ENCODE peak calls at places on chromosomes 13 and 19, in four cellular contexts. V is A549, G is IMR-90, D is K562. M is an unnamed sample.
A peak's percentile ranks its signal among the peaks of the same experiment; 100 is the strongest.

GRCh38 chr13:112905086-112905485 is 63.9 kb upstream of the MCF2L start:
- DNase-seq in V (no peak), G (no peak), D (no peak), M (no peak)

GRCh38 chr19:48501446-48501960 is 10.1 kb downstream of the LMTK3 start:
- DNase-seq in V (no peak), G (no peak), D (peak; percentile 93), M (peak; percentile 84)

GRCh38 chr13:99280166-99280565 is 22.0 kb upstream of the GPR18 start:
- DNase-seq in V (no peak), D (no peak), G (no peak), M (no peak)

GRCh38 chr13:113852536-113853517 is 11.0 kb downstream of the GAS6 start:
- DNase-seq in G (no peak), D (no peak), V (no peak), M (no peak)

GRCh38 chr19:54196514-54196913 is 4.1 kb upstream of the RPS9 start:
- DNase-seq in G (no peak), V (no peak), D (no peak), M (no peak)

GRCh38 chr19:45515807-45516401 is 8.6 kb downstream of the VASP start:
- DNase-seq in D (peak; percentile 15), V (peak; percentile 46), G (no peak), M (no peak)

GRCh38 chr19:51131780-51132680 is 7.3 kb downstream of the SIGLEC9 start:
- DNase-seq in G (peak; percentile 38), D (peak; percentile 72), V (peak; percentile 24), M (no peak)

GRCh38 chr13:100438059-100438788 is 150.4 kb downstream of the GGACT start:
- DNase-seq in G (no peak), V (no peak), D (no peak), M (no peak)

GRCh38 chr19:34336781-34337271 is 28.2 kb upstream of the GPI start:
- DNase-seq in V (peak; percentile 51), G (peak; percentile 47), D (peak; percentile 44), M (no peak)

GRCh38 chr19:35641515-35642151 is at the start of gene ETV2:
- DNase-seq in V (no peak), D (peak; percentile 78), G (peak; percentile 42), M (no peak)

GRCh38 chr13:90534617-90535340 is 812.7 kb upstream of the MIR17HG start:
- DNase-seq in D (no peak), G (no peak), V (no peak), M (no peak)

GRCh38 chr19:41321204-41321599 is 11.2 kb downstream of the CCDC97 start:
- DNase-seq in V (no peak), D (no peak), G (no peak), M (no peak)

GRCh38 chr19:51372649-51373504 is at the start of gene NKG7:
- DNase-seq in G (no peak), D (peak; percentile 34), V (no peak), M (no peak)

GRCh38 chr13:21825801-21826200 is 154.9 kb downstream of the FGF9 start:
- DNase-seq in G (peak; percentile 18), V (no peak), D (no peak), M (no peak)

GRCh38 chr19:45253396-45254027 is 2.4 kb downstream of the MARK4 start:
- DNase-seq in V (no peak), G (peak; percentile 21), D (no peak), M (no peak)

GRCh38 chr13:26046639-26047038 is 5.2 kb downstream of the SHISA2 start:
- DNase-seq in G (no peak), D (no peak), V (no peak), M (no peak)

GRCh38 chr19:9406798-9407352 is 28.5 kb downstream of the ZNF266 start:
- DNase-seq in D (peak; percentile 81), V (peak; percentile 76), G (peak; percentile 92), M (no peak)

GRCh38 chr19:52099497-52100138 is 4.1 kb upstream of the ZNF841 start:
- DNase-seq in G (no peak), V (no peak), D (no peak), M (peak; percentile 64)

GRCh38 chr19:4108767-4109625 is 14.9 kb downstream of the MAP2K2 start:
- DNase-seq in V (no peak), G (no peak), D (no peak), M (no peak)

GRCh38 chr13:69565334-69565733 is 542.3 kb upstream of the ATXN8OS start:
- DNase-seq in D (peak; percentile 8), V (peak; percentile 54), G (no peak), M (peak; percentile 52)

GRCh38 chr13:110657196-110657595 is 41.9 kb downstream of the NAXD start:
- DNase-seq in G (no peak), V (no peak), D (no peak), M (no peak)

GRCh38 chr13:81683526-81683925 is 1342.6 kb upstream of the SPRY2 start:
- DNase-seq in D (no peak), V (no peak), G (no peak), M (no peak)

GRCh38 chr13:25281937-25282332 is 5.4 kb downstream of the MTMR6 start:
- DNase-seq in G (no peak), D (no peak), V (no peak), M (no peak)

GRCh38 chr13:76016799-76017198 is 380.7 kb downstream of the LMO7 start:
- DNase-seq in G (peak; percentile 23), D (peak; percentile 20), V (peak; percentile 43), M (peak; percentile 25)

GRCh38 chr19:41161903-41162302 is 31.1 kb upstream of the CYP2S1 start:
- DNase-seq in V (peak; percentile 74), G (no peak), D (peak; percentile 58), M (no peak)

GRCh38 chr13:106612688-106613087 is 44.8 kb upstream of the ARGLU1 start:
- DNase-seq in V (no peak), G (peak; percentile 59), D (no peak), M (no peak)
- TF ChIP-seq RAD21 in V (no peak), G (no peak), D (no peak), M (no peak)

DNA sequence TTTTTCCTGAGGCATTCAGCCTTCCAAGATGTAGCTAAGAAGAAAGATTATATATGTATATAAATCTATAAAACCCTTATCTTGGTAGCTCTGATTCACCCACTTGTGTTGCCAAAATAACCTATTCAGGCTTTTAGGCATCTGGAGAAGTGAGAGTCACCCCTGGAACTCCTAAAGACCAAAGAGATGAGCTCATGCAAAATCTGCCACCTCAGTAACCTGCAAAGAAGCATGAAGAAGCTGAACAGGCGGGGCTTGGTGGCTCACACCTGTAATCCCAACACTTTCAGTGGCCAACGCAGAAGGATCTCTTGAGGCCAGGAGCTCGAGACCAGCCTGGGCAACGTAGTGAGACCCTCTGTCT is 393.7 kb downstream of the FOXO1 start:
- DNase-seq in V (no peak), G (peak; percentile 8), D (no peak), M (no peak)
- TF ChIP-seq RAD21 in V (no peak), G (no peak), D (no peak), M (no peak)

GRCh38 chr13:86269511-86269910 is 470.3 kb upstream of the SLITRK6 start:
- DNase-seq in V (no peak), G (no peak), D (no peak), M (no peak)
- TF ChIP-seq RAD21 in V (no peak), G (no peak), D (no peak), M (no peak)

DNA sequence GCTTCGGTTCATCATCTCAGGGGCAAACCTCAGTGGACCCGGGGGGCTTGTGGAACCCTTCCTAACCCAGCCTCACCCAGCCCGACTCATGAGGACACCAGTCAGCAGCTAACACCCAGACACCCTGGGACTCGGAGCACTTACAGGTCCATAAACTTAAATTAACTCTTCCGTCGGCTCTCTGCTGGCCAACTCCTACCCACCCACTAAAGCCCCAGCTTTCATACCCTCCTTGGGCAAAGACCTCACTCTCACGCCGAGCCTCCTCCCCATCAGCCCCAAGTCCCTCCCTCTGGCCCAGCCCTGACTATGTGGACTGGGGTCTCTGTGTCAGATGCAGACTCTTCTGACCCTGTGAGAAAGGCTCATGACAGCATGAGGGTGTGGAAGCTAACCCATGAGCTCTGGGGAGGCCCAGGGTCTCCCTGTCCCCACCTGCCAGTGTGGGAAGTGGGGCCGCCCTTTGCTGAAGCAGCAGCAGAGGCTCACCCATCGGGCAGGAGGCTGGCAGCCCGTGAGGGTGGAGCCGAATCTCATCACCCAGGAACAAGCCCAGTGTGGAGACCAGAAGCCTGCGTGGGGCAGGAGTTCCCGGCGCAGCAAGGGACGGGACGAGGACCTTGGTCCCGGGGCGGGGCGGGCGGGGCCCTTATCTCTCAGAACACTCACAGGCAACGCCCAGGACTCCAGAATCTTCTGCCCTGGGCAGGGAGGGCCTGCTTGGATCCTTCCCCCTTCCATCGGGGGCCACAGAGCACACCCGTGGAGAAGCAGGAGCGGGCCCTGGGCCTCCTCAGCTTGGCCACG is 19.8 kb downstream of the TCF3 start:
- DNase-seq in G (no peak), D (peak; percentile 90), V (peak; percentile 22), M (no peak)
- TF ChIP-seq RAD21 in G (no peak), D (no peak), V (no peak), M (no peak)

DNA sequence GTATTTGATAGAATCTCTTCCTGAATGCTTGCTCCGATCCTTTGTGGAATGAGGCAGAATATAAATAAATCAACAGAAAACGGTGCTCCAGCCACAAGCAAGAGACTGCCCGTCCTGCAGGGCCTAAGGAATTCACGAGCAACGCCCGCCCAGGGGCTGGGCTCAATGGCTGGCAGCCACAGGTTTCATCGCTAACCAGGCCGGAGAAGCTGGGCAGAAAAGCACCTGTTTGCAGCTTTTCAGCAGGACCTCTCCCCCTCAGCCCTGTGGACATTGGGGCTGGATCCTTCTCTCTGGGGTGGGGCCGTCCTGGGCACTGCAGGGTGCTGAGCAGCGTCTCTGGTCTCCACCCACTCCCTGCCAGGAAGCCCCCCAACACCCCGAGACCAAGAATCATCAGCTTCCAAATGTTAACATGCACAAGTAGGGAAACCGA is 102.5 kb downstream of the GADD45B start:
- DNase-seq in G (peak; percentile 49), D (no peak), V (peak; percentile 72), M (no peak)
- TF ChIP-seq RAD21 in G (no peak), D (no peak), V (no peak), M (no peak)

GRCh38 chr13:44266772-44267171 is 106.9 kb upstream of the SERP2 start:
- DNase-seq in V (no peak), D (no peak), G (no peak), M (no peak)

GRCh38 chr13:44267966-44268365 is 105.7 kb upstream of the SERP2 start:
- DNase-seq in V (peak; percentile 23), G (peak; percentile 80), D (no peak), M (no peak)

GRCh38 chr13:44266305-44266704 is 107.3 kb upstream of the SERP2 start:
- DNase-seq in G (no peak), V (no peak), D (no peak), M (no peak)

GRCh38 chr13:44267203-44267602 is 106.4 kb upstream of the SERP2 start:
- DNase-seq in D (no peak), G (no peak), V (no peak), M (no peak)

DNA sequence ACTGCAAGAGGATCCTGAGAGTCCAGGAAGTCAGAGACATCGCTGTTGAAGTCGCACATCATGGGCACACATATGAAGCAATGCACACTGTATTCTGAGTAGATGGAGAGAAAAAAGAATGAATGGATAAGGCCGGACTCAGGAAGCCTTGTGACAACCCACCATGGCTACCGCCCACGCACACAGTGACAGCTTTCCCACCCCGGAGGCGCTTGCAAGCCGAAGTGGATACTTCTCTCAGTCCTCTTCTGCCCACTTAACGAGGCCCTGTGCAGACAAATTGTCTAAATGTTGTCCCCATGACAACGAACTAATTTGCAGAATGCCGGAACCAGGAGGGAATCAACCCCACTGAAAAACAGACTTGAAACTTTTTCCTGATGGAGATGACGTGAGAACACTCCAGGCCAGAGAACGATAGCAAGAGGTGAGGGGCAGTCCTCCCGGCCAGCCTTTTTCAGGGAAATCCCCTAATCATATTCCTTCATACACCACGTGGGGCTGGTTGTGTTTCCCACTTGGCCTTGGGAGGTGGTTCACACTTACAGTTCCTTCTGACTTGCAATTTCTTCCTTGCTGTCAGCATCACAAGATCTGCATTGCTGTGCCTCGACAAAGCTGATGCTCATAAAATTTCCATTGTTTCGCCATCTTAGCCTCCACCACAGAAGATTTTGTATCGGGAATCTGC is 109.6 kb upstream of the SERP2 start:
- DNase-seq in V (no peak), G (peak; percentile 20), D (no peak), M (no peak)
- TF ChIP-seq RAD21 in V (no peak), G (no peak), D (no peak), M (no peak)